ENCODE peak calls at places on chromosomes 1 and 21, in four cellular contexts. H, Z, Q and R are unnamed samples.

GRCh38 chr1:160797861-160798273 is 1.9 kb downstream of the LY9 start:
- DNase-seq in H (peak; percentile 30), Q (no peak), Z (no peak), R (no peak)

GRCh38 chr1:65068202-65069011 is 79.6 kb upstream of the AK4 start:
- DNase-seq in Z (peak; percentile 51), Q (peak; percentile 33), H (no peak), R (no peak)

GRCh38 chr1:23718482-23718881 is 24.8 kb upstream of the ELOA start:
- DNase-seq in Q (peak; percentile 96), H (peak; percentile 61), Z (peak; percentile 63), R (peak; percentile 54)

GRCh38 chr1:166069390-166069789 is 97.4 kb downstream of the FAM78B start:
- DNase-seq in Z (no peak), H (peak; percentile 65), Q (peak; percentile 71), R (no peak)

GRCh38 chr1:88612299-88612698 is 71.8 kb upstream of the PKN2 start:
- DNase-seq in Q (peak; percentile 18), H (no peak), Z (no peak), R (no peak)

GRCh38 chr1:229027622-229028182 is 243.2 kb upstream of the RAB4A start:
- DNase-seq in Z (peak; percentile 79), Q (peak; percentile 71), H (peak; percentile 97), R (no peak)

GRCh38 chr1:218425647-218426342 is 80.7 kb downstream of the TGFB2 start:
- DNase-seq in Z (peak; percentile 82), Q (no peak), H (peak; percentile 93), R (no peak)

GRCh38 chr1:217009376-217009775 is 286.1 kb upstream of the ESRRG start:
- DNase-seq in Q (no peak), H (no peak), Z (no peak), R (no peak)

GRCh38 chr1:201329801-201330200 is 46.5 kb downstream of the PKP1 start:
- DNase-seq in H (no peak), Q (no peak), Z (peak; percentile 16), R (no peak)

GRCh38 chr1:210633140-210633539 is 304.4 kb downstream of the HHAT start:
- DNase-seq in H (no peak), Z (no peak), Q (no peak), R (no peak)

GRCh38 chr1:97119260-97119659 is 397.7 kb downstream of the PTBP2 start:
- DNase-seq in Q (no peak), Z (no peak), H (no peak), R (no peak)

GRCh38 chr1:156126701-156127534 is 12.4 kb downstream of the LMNA start:
- DNase-seq in Z (peak; percentile 83), Q (no peak), H (peak; percentile 92), R (peak; percentile 84)

GRCh38 chr1:57966751-57967406 is 543.0 kb upstream of the DAB1 start:
- DNase-seq in Q (peak; percentile 85), Z (no peak), H (peak; percentile 40), R (no peak)

GRCh38 chr1:223710179-223711133 is 1.9 kb upstream of the CAPN2 start:
- DNase-seq in H (no peak), Z (no peak), Q (no peak), R (no peak)

DNA sequence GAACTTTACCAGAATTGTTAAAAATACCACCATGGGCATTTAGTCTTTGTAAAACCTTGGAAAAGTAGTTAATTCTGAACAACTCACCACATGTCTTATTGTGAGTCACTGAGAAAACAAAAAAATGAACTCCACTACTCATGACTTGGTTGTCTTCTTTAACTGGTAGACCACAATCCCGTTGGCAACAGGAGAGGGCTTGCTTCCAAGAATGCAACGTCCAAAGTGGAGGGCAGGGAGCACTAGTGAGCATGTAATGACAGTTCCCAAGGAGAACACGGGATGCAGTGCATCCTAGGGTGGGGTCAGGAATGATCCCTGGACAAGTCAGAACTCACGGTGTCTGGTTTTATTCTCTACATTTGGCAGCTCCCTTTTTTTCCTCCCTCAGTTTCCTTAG is 15.2 kb upstream of the HMCN1 start:
- DNase-seq in H (peak; percentile 98), Q (peak; percentile 64), Z (peak; percentile 86), R (peak; percentile 82)
- TF ChIP-seq CTCF in H (peak; percentile 21), Q (peak; percentile 70), Z (peak; percentile 45), R (peak; percentile 46)

GRCh38 chr1:104636581-104636980 is 886.9 kb downstream of the AMY1C start:
- DNase-seq in Z (no peak), H (peak; percentile 42), Q (no peak), R (no peak)
- TF ChIP-seq CTCF in Z (no peak), H (no peak), Q (peak; percentile 20), R (no peak)

DNA sequence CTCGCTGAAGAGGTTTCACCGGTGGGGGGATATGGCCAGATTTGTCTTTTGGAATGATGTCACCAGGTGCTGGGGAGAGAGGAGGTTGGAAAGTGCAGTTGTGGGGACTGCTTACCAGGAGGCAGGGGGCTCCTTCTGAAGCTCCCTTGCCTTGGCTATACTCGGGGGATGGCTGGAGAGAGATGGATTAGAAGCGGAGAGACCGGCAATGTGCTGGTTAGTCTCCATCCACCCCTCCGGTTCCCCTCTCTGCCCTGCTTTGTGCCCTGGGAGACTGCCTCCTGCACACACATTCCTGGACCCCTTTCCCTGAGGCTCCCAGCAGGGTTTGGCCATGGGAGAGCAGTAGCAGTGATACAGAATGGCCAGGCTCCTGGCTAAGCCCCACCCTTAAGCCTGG is 14.7 kb upstream of the VPS13D start:
- DNase-seq in Q (no peak), H (no peak), Z (no peak), R (no peak)
- TF ChIP-seq CTCF in Q (no peak), H (no peak), Z (no peak), R (no peak)

DNA sequence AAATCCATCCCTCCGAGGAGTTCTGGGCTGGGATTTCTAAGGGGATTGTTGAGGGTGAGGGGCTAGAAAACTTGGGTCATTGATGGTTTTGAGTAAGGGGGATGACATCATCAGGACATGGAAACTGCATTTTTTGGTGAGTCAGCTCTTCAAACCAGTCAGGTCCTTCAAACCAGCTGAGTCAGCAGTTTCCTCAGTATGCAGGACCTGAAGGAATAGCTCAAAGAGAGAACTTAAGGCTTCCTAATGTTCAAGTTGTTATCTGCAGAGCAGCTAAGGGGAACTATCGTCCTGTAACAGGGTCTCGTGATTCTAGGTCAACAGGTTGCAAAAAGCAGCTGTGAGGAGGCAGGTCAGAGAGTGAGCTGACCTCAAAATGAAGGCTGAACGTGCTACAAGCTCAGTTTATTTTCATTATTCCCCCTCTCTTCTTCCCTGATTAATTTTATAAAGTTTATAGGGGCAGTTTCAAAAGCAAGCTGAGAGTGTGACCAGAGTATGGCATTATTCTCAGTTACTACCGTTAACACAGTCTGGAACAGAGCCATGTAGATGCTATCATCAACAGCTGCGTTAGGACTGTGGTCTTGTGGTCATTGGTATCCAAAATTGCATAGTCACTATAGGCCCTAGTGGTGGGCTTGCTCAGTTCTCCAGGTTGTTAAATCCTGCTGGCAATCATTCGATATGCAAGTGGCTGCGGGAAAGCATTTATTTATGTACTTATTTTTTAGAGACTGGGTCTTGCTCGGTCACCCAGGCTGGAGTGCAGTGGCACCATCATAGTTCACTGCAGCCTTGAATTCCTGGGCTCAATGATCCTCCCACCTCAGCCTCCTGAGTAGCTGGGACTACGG is 10.7 kb upstream of the SDC3 start:
- DNase-seq in Z (peak; percentile 79), H (peak; percentile 62), Q (peak; percentile 44), R (peak; percentile 46)
- TF ChIP-seq CTCF in Z (no peak), H (no peak), Q (no peak), R (no peak)

DNA sequence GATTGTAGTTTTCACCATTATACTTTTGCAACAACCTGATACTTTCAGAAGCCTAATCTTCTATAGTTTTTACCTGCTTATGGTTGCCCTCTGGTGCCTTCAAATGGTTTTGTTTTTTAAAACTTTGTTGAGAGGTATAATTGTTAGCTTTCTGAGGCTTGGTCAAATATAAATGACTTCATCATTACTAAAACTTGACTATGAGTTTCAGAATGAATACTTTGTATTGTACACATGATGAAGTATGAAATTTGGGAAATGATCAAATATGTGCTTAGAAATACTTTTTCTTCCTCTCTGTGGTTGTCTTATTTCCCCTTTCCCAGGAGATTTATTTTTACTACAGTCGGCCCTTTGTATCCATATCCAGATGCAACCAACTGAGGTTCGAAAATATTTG is 151.8 kb upstream of the B3GALT2 start:
- DNase-seq in Q (no peak), H (peak; percentile 27), Z (peak; percentile 26), R (no peak)
- TF ChIP-seq CTCF in Q (peak; percentile 34), H (peak; percentile 41), Z (no peak), R (no peak)

DNA sequence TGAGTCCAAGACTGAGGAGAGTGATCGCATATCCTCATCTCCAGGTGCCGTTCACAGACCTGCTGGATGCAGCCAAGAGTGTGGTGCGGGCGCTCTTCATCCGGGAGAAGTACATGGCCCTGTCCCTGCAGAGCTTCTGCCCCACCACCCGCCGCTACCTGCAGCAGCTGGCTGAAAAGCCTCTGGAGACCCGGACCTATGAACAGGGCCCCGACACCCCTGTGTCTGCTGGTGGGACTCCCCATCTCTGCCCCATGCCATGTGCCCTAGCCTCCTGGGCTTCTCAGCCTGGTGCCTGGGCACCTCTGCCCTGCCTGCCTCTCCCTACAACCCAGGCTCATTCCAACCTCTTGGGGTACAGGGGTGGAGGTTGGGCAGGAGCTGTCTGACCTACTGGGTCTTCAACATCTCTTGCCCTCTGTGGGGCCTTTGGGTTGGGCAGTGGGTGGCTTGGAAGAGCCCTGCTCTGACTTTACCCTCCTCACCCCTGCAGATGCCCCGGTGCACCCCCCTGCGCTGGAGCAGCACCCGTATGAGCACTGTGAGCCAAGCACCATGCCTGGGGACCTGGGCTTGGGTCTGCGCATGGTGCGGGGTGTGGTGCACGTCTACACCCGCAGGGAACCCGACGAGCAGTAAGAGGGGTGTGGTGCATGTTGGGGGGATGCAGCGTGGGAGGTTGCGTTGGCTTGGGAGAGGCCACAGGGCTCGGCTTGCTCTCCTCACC is 7.2 kb downstream of the AMPD2 start:
- DNase-seq in Z (no peak), H (no peak), Q (no peak), R (no peak)
- TF ChIP-seq CTCF in Z (no peak), H (no peak), Q (no peak), R (no peak)

GRCh38 chr1:169809370-169810095 is 14.8 kb upstream of the METTL18 start:
- DNase-seq in Z (peak; percentile 51), Q (peak; percentile 57), H (peak; percentile 60), R (peak; percentile 12)
- TF ChIP-seq CTCF in Z (peak; percentile 49), Q (peak; percentile 55), H (peak; percentile 59), R (peak; percentile 18)

DNA sequence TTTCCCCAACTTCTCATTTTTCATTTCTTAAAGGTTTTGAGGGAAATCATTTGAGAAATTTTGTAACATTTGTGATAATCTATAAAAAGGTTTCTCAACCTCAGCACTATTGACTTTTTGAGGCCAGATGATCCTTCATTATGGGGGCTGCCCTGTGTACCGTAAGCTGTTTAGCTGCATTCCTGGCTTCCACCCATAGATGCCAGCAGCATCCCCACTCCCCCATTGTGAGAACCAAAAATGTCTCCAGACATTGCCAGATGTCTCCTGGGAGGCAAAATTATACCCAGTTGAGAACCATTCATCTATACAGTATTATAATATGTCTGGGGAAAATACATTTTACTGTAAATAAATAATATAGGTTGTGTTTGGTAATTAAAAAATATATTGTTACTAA is 146.0 kb downstream of the PBX1 start:
- DNase-seq in H (no peak), Q (peak; percentile 64), Z (no peak), R (no peak)
- TF ChIP-seq CTCF in H (no peak), Q (peak; percentile 49), Z (peak; percentile 21), R (peak; percentile 38)

DNA sequence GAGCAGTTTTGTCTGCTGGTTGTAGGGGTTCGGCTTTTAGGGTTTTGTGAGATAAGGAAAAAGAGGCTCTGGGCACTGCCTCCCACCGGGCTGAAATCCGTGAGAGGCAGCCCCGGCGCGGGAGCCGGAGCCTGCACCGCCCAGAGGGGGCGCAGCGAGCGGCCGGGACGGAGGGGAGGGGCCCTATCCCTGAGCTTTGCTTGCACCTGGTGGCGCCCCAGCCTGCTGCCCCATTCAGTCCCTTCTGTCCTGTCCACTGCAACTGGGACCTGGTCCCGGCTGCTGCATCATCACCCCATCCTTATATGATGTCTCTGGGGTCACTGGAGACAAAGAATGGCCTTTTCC is 512 bp upstream of the KCNJ6 start:
- DNase-seq in Q (peak; percentile 87), H (no peak), Z (no peak), R (no peak)
- TF ChIP-seq CTCF in Q (peak; percentile 76), H (no peak), Z (peak; percentile 12), R (no peak)